ENCODE peak calls at places on chromosomes 1 and 21, in nine cellular contexts. M, Y, P, N, U, Z, B, W and R are unnamed samples.

GRCh38 chr1:205598841-205599666 is 32.8 kb downstream of the ELK4 start:
- DNase-seq in M (peak), Y (no peak), P (no peak), N (peak), U (no peak), Z (peak), B (peak), W (peak), R (no peak)

GRCh38 chr1:59707216-59707615 is 107.5 kb upstream of the HOOK1 start:
- DNase-seq in M (peak), Y (no peak), P (no peak), N (peak), U (peak), Z (peak), B (peak), W (peak), R (peak)

GRCh38 chr1:64047549-64047969 is 155.9 kb upstream of the UBE2U start:
- DNase-seq in M (no peak), Y (no peak), P (no peak), N (no peak), U (no peak), Z (no peak), B (no peak), W (no peak), R (no peak)

GRCh38 chr1:225662155-225662554 is 9.2 kb upstream of the ENAH start:
- DNase-seq in M (no peak), Y (no peak), P (no peak), N (no peak), U (no peak), Z (no peak), B (no peak), W (no peak), R (no peak)

GRCh38 chr1:21939650-21940374 is 2.7 kb upstream of the HSPG2 start:
- DNase-seq in M (peak), Y (no peak), P (no peak), N (peak), U (peak), Z (peak), B (peak), W (peak), R (peak)

GRCh38 chr1:52296345-52296744 is 69.7 kb downstream of the CC2D1B start:
- DNase-seq in M (peak), Y (no peak), P (no peak), N (peak), U (peak), Z (no peak), B (peak), W (peak), R (peak)

GRCh38 chr1:1299686-1300351 is 7.9 kb downstream of the ACAP3 start:
- DNase-seq in M (no peak), Y (no peak), P (peak), N (no peak), U (no peak), Z (no peak), B (no peak), W (no peak), R (no peak)

GRCh38 chr1:182720465-182720864 is 36.1 kb upstream of the RGS8 start:
- DNase-seq in M (peak), Y (no peak), P (no peak), N (no peak), U (no peak), Z (no peak), B (peak), W (no peak), R (no peak)

GRCh38 chr21:25568230-25568629 is 39.1 kb downstream of the MRPL39 start:
- DNase-seq in M (no peak), Y (no peak), P (no peak), N (peak), U (peak), Z (no peak), B (peak), W (peak), R (no peak)